ENCODE peak calls at places on chromosomes 13 and 19, in eight cellular contexts. X, Y, O, G, I, D, L and M are unnamed samples.
A peak's percentile ranks its signal among the peaks of the same experiment; 100 is the strongest.

GRCh38 chr13:53138369-53139036 is 109.9 kb downstream of the OLFM4 start:
- DNase-seq in Y (no peak), O (no peak), I (peak; percentile 22), X (no peak), G (peak; percentile 67), L (peak; percentile 35), D (no peak), M (peak; percentile 38)

GRCh38 chr19:35363711-35364425 is 5.6 kb downstream of the FFAR3 start:
- DNase-seq in L (no peak), O (no peak), X (no peak), D (no peak), I (no peak), G (no peak), Y (no peak), M (no peak)

GRCh38 chr19:35011091-35011689 is 11.1 kb downstream of the GRAMD1A start:
- DNase-seq in I (no peak), G (no peak), D (no peak), O (no peak), Y (peak; percentile 87), X (no peak), L (no peak), M (no peak)

GRCh38 chr13:22018297-22019210 is 347.7 kb downstream of the FGF9 start:
- DNase-seq in X (no peak), I (no peak), Y (no peak), D (no peak), L (no peak), O (no peak), G (no peak), M (no peak)

GRCh38 chr19:34310494-34310981 is 54.5 kb upstream of the GPI start:
- DNase-seq in O (no peak), Y (no peak), D (no peak), I (no peak), L (no peak), G (no peak), X (no peak), M (peak; percentile 38)

GRCh38 chr19:11279505-11280236 is 16.3 kb upstream of the TSPAN16 start:
- DNase-seq in I (no peak), D (no peak), O (no peak), X (no peak), G (no peak), Y (no peak), L (no peak), M (no peak)

GRCh38 chr19:3520166-3521103 is 14.3 kb downstream of the FZR1 start:
- DNase-seq in L (no peak), D (no peak), O (peak; percentile 84), Y (no peak), G (no peak), X (no peak), I (no peak), M (no peak)

GRCh38 chr13:104461049-104461448 is 1394.8 kb upstream of the SLC10A2 start:
- DNase-seq in I (no peak), L (no peak), G (no peak), X (no peak), O (no peak), D (no peak), Y (no peak), M (no peak)

GRCh38 chr19:48967346-48968178 is 2.5 kb downstream of the FTL start:
- DNase-seq in O (no peak), I (no peak), X (no peak), G (peak; percentile 57), Y (peak; percentile 83), L (peak; percentile 67), D (peak; percentile 58), M (peak; percentile 59)

GRCh38 chr19:17358395-17358794 is 18.7 kb downstream of the PLVAP start:
- DNase-seq in I (no peak), X (no peak), L (no peak), G (no peak), O (no peak), Y (peak; percentile 78), D (no peak), M (no peak)

GRCh38 chr13:44068169-44068568 is 188.5 kb downstream of the LACC1 start:
- DNase-seq in L (peak; percentile 77), I (no peak), Y (no peak), D (no peak), G (no peak), X (no peak), O (no peak), M (no peak)

GRCh38 chr13:72586519-72586918 is 140.9 kb downstream of the MZT1 start:
- DNase-seq in D (no peak), I (peak; percentile 9), X (no peak), O (no peak), G (no peak), L (no peak), Y (no peak), M (peak; percentile 26)

GRCh38 chr19:47598407-47599349 is 10.3 kb upstream of the BICRA start:
- DNase-seq in Y (no peak), D (peak; percentile 37), I (peak; percentile 18), O (no peak), L (peak; percentile 96), X (peak; percentile 53), G (peak; percentile 64), M (peak; percentile 49)

GRCh38 chr13:95099541-95099940 is 201.7 kb downstream of the ABCC4 start:
- DNase-seq in Y (no peak), X (no peak), D (no peak), I (no peak), O (no peak), L (peak; percentile 28), G (no peak), M (no peak)

GRCh38 chr19:1275260-1275975 is at the start of gene FAM174C:
- DNase-seq in X (peak; percentile 96), L (peak; percentile 97), O (peak; percentile 97), D (peak; percentile 97), G (peak; percentile 90), Y (peak; percentile 98), I (peak; percentile 95), M (peak; percentile 97)

GRCh38 chr19:1274852-1275259 is 474 bp upstream of the FAM174C start:
- DNase-seq in I (no peak), X (no peak), D (peak; percentile 44), L (no peak), G (no peak), O (no peak), Y (no peak), M (no peak)

GRCh38 chr19:1272423-1273262 is 2.7 kb upstream of the FAM174C start:
- DNase-seq in I (no peak), G (no peak), L (no peak), X (no peak), O (no peak), D (no peak), Y (no peak), M (no peak)

GRCh38 chr19:1273263-1274041 is 1.9 kb upstream of the FAM174C start:
- DNase-seq in L (no peak), Y (peak; percentile 79), I (peak; percentile 20), G (no peak), D (no peak), O (no peak), X (no peak), M (no peak)

DNA sequence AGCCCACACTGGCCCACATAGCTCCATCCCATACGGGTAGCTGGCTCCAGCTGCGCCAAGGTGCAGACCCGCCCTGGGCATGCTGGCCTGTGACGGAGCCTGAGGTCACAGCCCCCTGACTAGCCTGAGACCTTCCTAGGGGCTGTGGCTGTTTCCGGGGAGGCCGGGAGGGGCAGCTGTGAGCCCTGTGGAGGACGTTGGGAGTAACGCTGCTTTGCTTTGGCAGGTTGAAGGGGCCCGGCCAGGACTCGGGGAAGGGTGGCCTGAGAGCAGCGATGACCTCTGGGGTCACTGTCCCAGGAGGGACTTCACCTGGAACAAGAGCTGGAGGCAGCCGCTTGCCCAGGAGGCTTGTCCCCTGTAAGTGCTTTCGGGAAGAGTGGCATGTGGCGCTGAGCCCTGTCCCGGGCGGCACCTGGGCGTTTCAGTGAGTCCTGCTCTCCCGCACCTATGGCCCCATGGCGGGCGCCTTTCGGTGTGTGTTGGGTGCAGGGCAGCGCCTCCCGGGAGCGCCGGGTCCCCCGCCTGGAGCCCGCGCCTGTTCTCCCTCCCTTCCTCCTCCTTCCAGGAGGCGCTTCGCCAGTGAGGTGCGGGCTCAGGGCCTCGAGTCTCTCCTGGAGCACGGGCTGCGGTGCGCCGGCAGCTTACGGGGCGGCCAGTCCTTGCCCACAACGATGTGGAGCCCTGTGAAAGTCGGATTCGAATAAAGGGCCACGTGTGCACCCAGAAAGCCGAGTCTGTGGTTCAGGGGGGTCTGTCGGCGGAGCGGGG is 1.1 kb upstream of the FAM174C start:
- DNase-seq in G (no peak), I (peak; percentile 45), X (peak; percentile 66), Y (peak; percentile 90), L (no peak), D (no peak), O (no peak), M (no peak)
- H3K27ac ChIP-seq in G (peak overlapping the region; percentile 99), I (no peak overlapping the region), X (peak overlapping the region; percentile 99), Y (peak overlapping the region; percentile 100), L (peak overlapping the region; percentile 75), D (peak overlapping the region; percentile 98), O (peak overlapping the region; percentile 98), M (peak overlapping the region; percentile 93)

GRCh38 chr19:29942404-29943261 is 594 bp downstream of the URI1 start:
- DNase-seq in O (peak; percentile 84), G (peak; percentile 25), D (peak; percentile 58), Y (peak; percentile 95), X (peak; percentile 75), I (peak; percentile 73), L (no peak), M (peak; percentile 75)
- TF ChIP-seq POLR2A in O (no peak), G (no peak), D (no peak), Y (no peak), X (no peak), I (no peak), L (no peak), M (no peak)

GRCh38 chr13:28805193-28805819 is 14.8 kb upstream of the MTUS2 start:
- DNase-seq in I (peak; percentile 20), O (peak; percentile 53), Y (no peak), L (no peak), G (no peak), X (no peak), D (no peak), M (peak; percentile 78)
- TF ChIP-seq CTCF in I (no peak), O (no peak), Y (no peak), L (peak; percentile 15), G (no peak), X (no peak), D (peak; percentile 46), M (no peak)

DNA sequence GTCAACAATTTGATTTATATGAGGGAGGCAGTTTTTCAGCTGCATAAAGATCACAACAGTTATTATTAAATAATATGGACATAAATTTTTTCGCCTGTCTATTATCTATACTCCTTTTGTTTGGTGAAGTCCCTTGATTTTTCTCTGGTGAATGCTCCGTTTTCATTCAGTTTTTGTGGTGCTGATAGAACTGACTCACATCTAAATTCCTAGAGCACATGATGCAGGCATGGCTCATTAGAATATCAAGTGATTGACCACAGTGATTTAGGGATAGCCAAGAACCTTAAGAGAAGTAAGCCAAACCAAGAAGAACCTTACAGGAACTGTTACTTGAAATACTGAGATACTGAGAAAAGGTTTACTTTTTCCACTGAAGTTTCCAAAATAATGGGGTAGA is 208.9 kb downstream of the PRR20E start:
- DNase-seq in O (no peak), Y (no peak), L (no peak), I (no peak), D (no peak), G (no peak), X (no peak), M (no peak)
- H3K27ac ChIP-seq in O (no peak overlapping the region), Y (no peak overlapping the region), L (no peak overlapping the region), I (no peak overlapping the region), D (no peak overlapping the region), G (no peak overlapping the region), X (no peak overlapping the region), M (no peak overlapping the region)